ENCODE peak calls at places on chromosomes 7 and 10, in ten cellular contexts. B, R, M, Y, O, E, G, U, D and Q are unnamed samples. For H3K27me3, the result is how much of the 10 kb centered on the place peaks cover.

GRCh38 chr10:33412261-33413092 is 78.0 kb upstream of the NRP1 start:
- DNase-seq in B (peak), R (peak), M (no peak), Y (no peak), O (peak), E (peak), G (no peak), U (no peak), D (peak), Q (no peak)

GRCh38 chr7:157411580-157411979 is 74.8 kb downstream of the DNAJB6 start:
- DNase-seq in B (no peak), R (peak), M (no peak), Y (no peak), O (no peak), E (no peak), G (no peak), U (no peak), D (no peak), Q (peak)

GRCh38 chr7:81638216-81638615 is 131.6 kb downstream of the HGF start:
- DNase-seq in B (no peak), R (no peak), M (no peak), Y (no peak), O (no peak), E (no peak), G (no peak), U (no peak), D (peak), Q (no peak)

GRCh38 chr10:46022978-46023702 is 7.3 kb downstream of the NCOA4 start:
- DNase-seq in B (peak), R (peak), M (peak), Y (peak), O (peak), E (peak), G (peak), U (peak), D (peak), Q (peak)

GRCh38 chr7:117090820-117091219 is 137.5 kb downstream of the ST7 start:
- DNase-seq in B (no peak), R (no peak), M (no peak), Y (no peak), O (no peak), E (no peak), G (no peak), U (no peak), D (no peak), Q (no peak)

GRCh38 chr7:142352543-142352942 is 94.7 kb upstream of the PRSS58 start:
- DNase-seq in B (no peak), R (no peak), M (peak), Y (no peak), O (no peak), E (no peak), G (no peak), U (no peak), D (peak), Q (no peak)

GRCh38 chr10:89263531-89263930 is 12.0 kb upstream of the LIPA start:
- DNase-seq in B (no peak), R (no peak), M (no peak), Y (no peak), O (no peak), E (no peak), G (no peak), U (no peak), D (no peak), Q (no peak)

GRCh38 chr10:113326160-113327111 is 226.4 kb upstream of the HABP2 start:
- DNase-seq in B (peak), R (peak), M (peak), Y (peak), O (peak), E (peak), G (peak), U (peak), D (peak), Q (no peak)

GRCh38 chr10:3077506-3077905 is 10.2 kb downstream of the PFKP start:
- DNase-seq in B (no peak), R (no peak), M (no peak), Y (no peak), O (no peak), E (no peak), G (no peak), U (no peak), D (no peak), Q (no peak)

GRCh38 chr7:92178928-92179373 is at the start of gene LRRD1:
- DNase-seq in B (peak), R (peak), M (peak), Y (peak), O (peak), E (peak), G (peak), U (peak), D (peak), Q (peak)

GRCh38 chr7:92177362-92177761 is 1.6 kb downstream of the LRRD1 start:
- DNase-seq in B (no peak), R (no peak), M (no peak), Y (no peak), O (no peak), E (peak), G (no peak), U (no peak), D (peak), Q (no peak)

GRCh38 chr7:92179393-92179924 is 517 bp upstream of the LRRD1 start:
- DNase-seq in B (peak), R (no peak), M (no peak), Y (no peak), O (no peak), E (no peak), G (peak), U (no peak), D (peak), Q (no peak)
- H3K4me3 ChIP-seq in B (peak), R (peak), M (no peak), Y (peak), O (peak), E (no peak), G (peak), U (peak), D (peak), Q (peak)

GRCh38 chr7:63927261-63927660 is 71.4 kb upstream of the ZNF722 start:
- DNase-seq in B (no peak), R (no peak), M (peak), Y (no peak), O (no peak), E (no peak), G (no peak), U (no peak), D (no peak), Q (no peak)
- H3K27ac ChIP-seq in B (peak), R (no peak), M (peak), Y (no peak), O (no peak), E (no peak), G (no peak), U (no peak), D (no peak), Q (no peak)

GRCh38 chr10:103637855-103638561 is 144.5 kb downstream of the NEURL1 start:
- DNase-seq in B (peak), R (peak), M (no peak), Y (peak), O (no peak), E (no peak), G (peak), U (peak), D (peak), Q (no peak)

GRCh38 chr10:103640436-103641181 is 147.1 kb downstream of the NEURL1 start:
- DNase-seq in B (no peak), R (peak), M (no peak), Y (no peak), O (no peak), E (no peak), G (no peak), U (no peak), D (no peak), Q (no peak)

GRCh38 chr10:103636996-103637395 is 143.5 kb downstream of the NEURL1 start:
- DNase-seq in B (no peak), R (no peak), M (no peak), Y (no peak), O (no peak), E (no peak), G (no peak), U (no peak), D (peak), Q (no peak)

GRCh38 chr10:103641326-103641725 is 147.8 kb downstream of the NEURL1 start:
- DNase-seq in B (no peak), R (no peak), M (no peak), Y (no peak), O (no peak), E (no peak), G (no peak), U (no peak), D (no peak), Q (no peak)

DNA sequence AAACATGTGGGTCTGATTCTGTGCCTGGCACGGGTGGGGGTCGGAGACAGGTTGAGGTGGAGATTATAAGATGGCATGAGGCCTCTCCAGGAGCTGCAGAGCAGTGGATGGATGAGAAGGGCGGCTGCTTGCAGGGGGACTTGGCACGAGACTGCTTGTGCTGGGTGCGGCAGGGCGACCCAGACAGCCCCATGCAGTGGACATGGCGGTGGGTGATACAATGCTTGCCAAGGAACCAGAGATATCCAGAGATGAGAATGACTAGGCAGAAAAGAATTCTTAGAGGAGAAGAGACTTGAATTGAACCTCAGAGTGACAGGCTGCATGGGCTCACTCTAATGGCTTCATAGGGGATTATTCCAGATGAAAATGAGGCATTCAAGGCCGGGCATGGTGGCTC is 145.4 kb downstream of the NEURL1 start:
- DNase-seq in B (no peak), R (no peak), M (no peak), Y (no peak), O (no peak), E (no peak), G (no peak), U (no peak), D (peak), Q (no peak)
- H3K27me3 ChIP-seq in B (under half), R (under half), M (under half), Y (under half), O (under half), E (under half), G (under half), U (under half), D (under half), Q (under half)

GRCh38 chr7:30390872-30391646 is 87.5 kb downstream of the NOD1 start:
- DNase-seq in B (no peak), R (no peak), M (no peak), Y (no peak), O (no peak), E (no peak), G (no peak), U (no peak), D (no peak), Q (no peak)
- H3K4me3 ChIP-seq in B (no peak), R (no peak), M (no peak), Y (no peak), O (no peak), E (no peak), G (no peak), U (no peak), D (no peak), Q (no peak)

GRCh38 chr10:132576671-132577349 is 39.2 kb downstream of the INPP5A start:
- DNase-seq in B (no peak), R (no peak), M (no peak), Y (no peak), O (no peak), E (no peak), G (no peak), U (no peak), D (no peak), Q (no peak)
- H3K27ac ChIP-seq in B (peak), R (no peak), M (no peak), Y (no peak), O (no peak), E (no peak), G (no peak), U (no peak), D (no peak), Q (no peak)

DNA sequence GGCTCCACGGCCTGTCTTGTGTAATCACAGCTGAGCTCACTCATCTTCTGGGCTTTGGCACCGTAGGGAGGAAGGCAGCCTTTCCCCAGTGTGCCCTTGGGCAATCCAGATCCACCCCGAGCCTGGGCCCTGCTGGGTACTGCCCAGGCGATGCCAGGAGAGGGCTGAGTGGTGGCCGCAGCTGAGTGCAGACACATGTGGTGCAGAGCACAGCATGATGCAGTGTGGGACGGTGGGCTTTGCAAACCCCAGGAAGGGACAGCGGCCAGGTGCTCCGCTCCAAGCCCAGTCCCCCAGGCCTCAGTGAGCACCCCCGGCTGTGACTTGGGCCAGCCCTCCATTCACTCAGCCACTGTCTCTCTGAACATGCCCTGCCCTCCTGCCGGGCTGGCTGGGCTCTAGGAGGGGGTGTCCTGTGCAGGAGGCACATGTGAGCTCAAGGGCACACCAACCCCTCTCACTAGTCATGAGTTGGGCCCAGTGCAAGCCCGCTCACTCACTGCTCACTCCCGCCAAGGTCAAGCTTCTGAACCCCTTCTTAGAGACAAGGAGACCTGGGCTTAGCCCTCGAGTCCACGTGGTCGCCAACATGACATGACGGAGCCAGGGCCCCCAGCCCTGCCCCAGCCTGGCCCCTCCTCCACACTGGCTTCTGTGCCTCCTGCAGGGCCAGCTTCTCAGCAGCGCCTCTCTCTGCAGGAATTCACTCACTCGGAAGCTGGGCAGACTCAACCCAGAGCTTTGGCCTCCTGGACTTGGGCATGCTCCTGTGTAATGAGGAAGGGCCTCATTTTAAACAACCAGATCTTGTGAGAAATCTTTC is 77.5 kb upstream of the INSIG1 start:
- DNase-seq in B (no peak), R (no peak), M (no peak), Y (no peak), O (no peak), E (no peak), G (peak), U (no peak), D (no peak), Q (no peak)
- H3K27me3 ChIP-seq in B (under half), R (under half), M (under half), Y (under half), O (under half), E (under half), G (under half), U (under half), D (under half), Q (under half)